ENCODE peak calls at places on chromosomes 7 and 10, in five cellular contexts. Y is choroid plexus epithelial cell, C is left lung, U is NCI-H446, X is HS-5. O is an unnamed sample.

GRCh38 chr7:116588641-116589594 is 64.1 kb downstream of the CAV1 start:
- DNase-seq in Y (peak; percentile 83), C (no peak), U (peak; percentile 68), X (peak; percentile 55), O (no peak)

GRCh38 chr10:4033341-4033896 is 248.4 kb upstream of the KLF6 start:
- DNase-seq in Y (peak; percentile 27), C (no peak), U (no peak), X (no peak), O (no peak)

GRCh38 chr10:33015798-33016547 is 57.9 kb upstream of the ITGB1 start:
- DNase-seq in Y (peak; percentile 75), C (no peak), U (no peak), X (no peak), O (no peak)

GRCh38 chr7:24069751-24070150 is 214.2 kb upstream of the NPY start:
- DNase-seq in Y (no peak), C (no peak), U (no peak), X (no peak), O (no peak)

GRCh38 chr10:51439645-51440044 is 259.8 kb downstream of the CSTF2T start:
- DNase-seq in Y (no peak), C (no peak), U (no peak), X (no peak), O (no peak)

GRCh38 chr10:100670828-100671479 is 74.4 kb upstream of the PAX2 start:
- DNase-seq in Y (peak; percentile 3), C (no peak), U (no peak), X (no peak), O (no peak)

GRCh38 chr10:17206210-17206709 is 4.8 kb upstream of the TRDMT1 start:
- DNase-seq in Y (peak; percentile 56), C (no peak), U (no peak), X (no peak), O (no peak)

GRCh38 chr7:28626629-28627262 is 214.4 kb downstream of the CREB5 start:
- DNase-seq in Y (peak; percentile 72), C (no peak), U (peak; percentile 6), X (peak; percentile 18), O (no peak)

GRCh38 chr7:67662804-67663203 is 666.2 kb downstream of the TYW1 start:
- DNase-seq in Y (no peak), C (no peak), U (no peak), X (no peak), O (no peak)

GRCh38 chr10:25191162-25191895 is 16.5 kb downstream of the GPR158 start:
- DNase-seq in Y (no peak), C (no peak), U (no peak), X (no peak), O (no peak)

GRCh38 chr10:48609899-48610584 is 5.2 kb upstream of the ARHGAP22 start:
- DNase-seq in Y (no peak), C (no peak), U (no peak), X (no peak), O (no peak)

GRCh38 chr10:20855398-20856038 is 41.6 kb downstream of the NEBL start:
- DNase-seq in Y (peak; percentile 72), C (no peak), U (peak; percentile 53), X (no peak), O (no peak)

GRCh38 chr10:45427305-45427955 is 53.4 kb downstream of the ALOX5 start:
- DNase-seq in Y (no peak), C (no peak), U (no peak), X (no peak), O (no peak)

GRCh38 chr7:121279822-121280221 is 49.0 kb upstream of the WNT16 start:
- DNase-seq in Y (peak; percentile 59), C (no peak), U (no peak), X (no peak), O (no peak)

GRCh38 chr7:41862261-41862660 is 159.4 kb upstream of the INHBA start:
- DNase-seq in Y (no peak), C (no peak), U (no peak), X (no peak), O (no peak)